ENCODE peak calls at places on chromosomes 4 and X, in six cellular contexts. N is ELR, K is hypothalamus, W is SJSA1, J is GM04503, Q is NCI-H2081. T is an unnamed sample.

GRCh38 chrX:45517090-45517973 is 316.7 kb upstream of the DIPK2B start:
- DNase-seq in Q (no peak), K (no peak), W (no peak), N (peak; percentile 75), J (peak; percentile 54), T (no peak)

GRCh38 chr4:28287837-28288236 is 1427.2 kb downstream of the STIM2 start:
- DNase-seq in W (peak; percentile 78), N (peak; percentile 96), K (no peak), Q (no peak), J (peak; percentile 99), T (peak; percentile 7)

GRCh38 chrX:130994671-130995070 is 63.5 kb upstream of the ARHGAP36 start:
- DNase-seq in J (no peak), W (no peak), K (no peak), N (peak; percentile 45), Q (peak; percentile 5), T (no peak)

GRCh38 chr4:15368906-15369305 is 58.9 kb upstream of the C1QTNF7 start:
- DNase-seq in W (no peak), N (peak; percentile 25), J (peak; percentile 64), K (no peak), Q (no peak), T (no peak)

GRCh38 chr4:3780347-3781171 is 14.4 kb downstream of the ADRA2C start:
- DNase-seq in N (no peak), W (no peak), J (no peak), K (no peak), Q (no peak), T (no peak)

GRCh38 chr4:86441175-86441960 is 81.5 kb upstream of the MAPK10 start:
- DNase-seq in J (no peak), W (no peak), Q (no peak), K (no peak), N (peak; percentile 56), T (peak; percentile 6)

GRCh38 chrX:121103381-121103780 is 56.0 kb downstream of the GLUD2 start:
- DNase-seq in N (no peak), J (no peak), K (no peak), W (no peak), Q (no peak), T (no peak)

GRCh38 chr4:111994392-111994791 is 150.9 kb upstream of the FAM241A start:
- DNase-seq in J (no peak), Q (no peak), K (no peak), N (no peak), W (no peak), T (no peak)

GRCh38 chr4:5959221-5959982 is 58.8 kb downstream of the C4orf50 start:
- DNase-seq in J (no peak), W (no peak), Q (no peak), N (no peak), K (no peak), T (no peak)

GRCh38 chr4:930827-931193 is 1.3 kb downstream of the GAK start:
- DNase-seq in J (no peak), W (no peak), K (no peak), N (no peak), Q (no peak), T (no peak)

GRCh38 chr4:67565284-67565683 is 6.8 kb downstream of the STAP1 start:
- DNase-seq in N (no peak), K (no peak), Q (no peak), J (no peak), W (no peak), T (no peak)

GRCh38 chr4:108433832-108434231 is 186.5 kb upstream of the RPL34 start:
- DNase-seq in Q (no peak), K (no peak), J (no peak), W (peak; percentile 52), N (peak; percentile 83), T (no peak)

GRCh38 chrX:1763294-1763693 is 148.4 kb downstream of the ASMT start:
- DNase-seq in W (no peak), K (no peak), J (no peak), N (no peak), Q (no peak), T (no peak)

GRCh38 chrX:139126493-139126892 is 404.0 kb upstream of the F9 start:
- DNase-seq in Q (no peak), K (no peak), N (peak; percentile 12), W (no peak), J (no peak), T (no peak)

GRCh38 chrX:129549124-129549523 is 9.1 kb downstream of the OCRL start:
- DNase-seq in K (no peak), N (no peak), W (no peak), J (no peak), Q (no peak), T (no peak)

GRCh38 chrX:17592117-17592516 is 145.2 kb upstream of the SCML1 start:
- DNase-seq in N (peak; percentile 28), K (no peak), J (no peak), Q (no peak), W (no peak), T (no peak)

GRCh38 chr4:2798399-2799301 is 5.8 kb downstream of the SH3BP2 start:
- DNase-seq in J (no peak), W (no peak), K (peak; percentile 47), Q (no peak), N (no peak), T (no peak)

GRCh38 chr4:166737430-166737829 is 496.9 kb downstream of the SPOCK3 start:
- DNase-seq in J (no peak), K (no peak), N (no peak), Q (no peak), W (no peak), T (no peak)

GRCh38 chr4:68367835-68368234 is 17.9 kb upstream of the YTHDC1 start:
- DNase-seq in W (no peak), Q (no peak), K (no peak), J (no peak), N (no peak), T (no peak)

GRCh38 chr4:27692868-27693634 is 832.4 kb downstream of the STIM2 start:
- DNase-seq in W (no peak), N (no peak), K (no peak), J (no peak), Q (no peak), T (no peak)

GRCh38 chrX:19344661-19345060 is 934 bp downstream of the PDHA1 start:
- DNase-seq in K (no peak), N (no peak), J (no peak), W (no peak), Q (no peak), T (no peak)

GRCh38 chr4:180057198-180057821 is 2185.9 kb upstream of the TENM3 start:
- DNase-seq in J (no peak), Q (peak; percentile 19), W (no peak), K (no peak), N (peak; percentile 21), T (no peak)

GRCh38 chr4:7649741-7650531 is 215.2 kb upstream of the PSAPL1 start:
- DNase-seq in W (peak; percentile 73), N (peak; percentile 98), Q (no peak), K (no peak), J (peak; percentile 78), T (peak; percentile 80)

GRCh38 chrX:30864383-30864785 is 24.7 kb downstream of the TAB3 start:
- DNase-seq in K (no peak), N (no peak), W (no peak), J (no peak), Q (no peak), T (no peak)

GRCh38 chr4:46389301-46389761 is 597 bp downstream of the GABRA2 start:
- DNase-seq in Q (no peak), W (no peak), K (peak; percentile 42), N (no peak), J (no peak), T (no peak)

GRCh38 chrX:7614616-7615015 is 228.4 kb upstream of the VCX start:
- DNase-seq in J (no peak), N (no peak), K (no peak), Q (no peak), W (no peak), T (no peak)

GRCh38 chrX:109345866-109346265 is 136.0 kb downstream of the GUCY2F start:
- DNase-seq in J (no peak), N (no peak), W (no peak), K (no peak), Q (no peak), T (no peak)

GRCh38 chr4:38856046-38856445 is 571 bp downstream of the TLR6 start:
- DNase-seq in K (no peak), N (no peak), W (no peak), J (no peak), Q (no peak), T (no peak)

GRCh38 chrX:154818916-154819770 is 13.9 kb upstream of the MPP1 start:
- DNase-seq in Q (no peak), J (no peak), K (no peak), W (no peak), N (no peak), T (no peak)

GRCh38 chrX:48102874-48103374 is 27.5 kb upstream of the SPACA5B start:
- DNase-seq in W (no peak), N (no peak), K (no peak), J (no peak), Q (no peak), T (no peak)

GRCh38 chr4:143486314-143486713 is 27.2 kb upstream of the SMARCA5 start:
- DNase-seq in K (no peak), N (peak; percentile 30), J (no peak), Q (no peak), W (no peak), T (no peak)

GRCh38 chr4:57037982-57038604 is 59.4 kb downstream of the POLR2B start:
- DNase-seq in W (peak; percentile 69), K (peak; percentile 15), Q (peak; percentile 16), J (no peak), N (peak; percentile 65), T (peak; percentile 24)

GRCh38 chr4:110104661-110105060 is 93.8 kb downstream of the ELOVL6 start:
- DNase-seq in Q (no peak), W (no peak), J (no peak), N (no peak), K (no peak), T (no peak)

GRCh38 chr4:75880278-75880677 is 22.0 kb downstream of the PPEF2 start:
- DNase-seq in J (no peak), K (no peak), N (no peak), Q (no peak), W (no peak), T (no peak)

GRCh38 chrX:2325076-2325784 is 175.5 kb downstream of the DHRSX start:
- DNase-seq in N (no peak), J (peak; percentile 68), Q (no peak), K (no peak), W (no peak), T (no peak)

GRCh38 chrX:39736219-39737211 is 361.2 kb downstream of the BCOR start:
- DNase-seq in J (no peak), K (no peak), W (peak; percentile 80), Q (no peak), N (peak; percentile 73), T (peak; percentile 29)

GRCh38 chr4:154590329-154591006 is at the start of gene FGA:
- DNase-seq in Q (no peak), N (no peak), W (no peak), K (no peak), J (no peak), T (no peak)

T was measured in H54.